ENCODE peak calls at places on chromosomes 2 and 18, in ten cellular contexts. O is breast epithelium, S is adrenal gland, A is AG04449, K is heart right ventricle, B is foreskin fibroblast, J is AG10803, P is endodermal cell, W is GM23338, Y is heart left ventricle. Q is an unnamed sample.

GRCh38 chr2:106536490-106536889 is 49.3 kb downstream of the CD8B2 start:
- DNase-seq in B (no peak), O (no peak), K (no peak), A (no peak), Y (no peak), P (no peak), J (no peak), W (no peak), S (no peak), Q (no peak)

GRCh38 chr18:58867281-58867961 is 2.7 kb downstream of the ZNF532 start:
- DNase-seq in W (peak), O (peak), Y (no peak), J (no peak), K (no peak), P (peak), A (no peak), B (no peak), S (no peak), Q (no peak)

GRCh38 chr2:181320638-181321037 is 136.5 kb upstream of the ITGA4 start:
- DNase-seq in A (no peak), J (no peak), Y (no peak), K (no peak), W (no peak), B (no peak), S (no peak), P (no peak), O (no peak), Q (no peak)

GRCh38 chr2:190023860-190024259 is 38.7 kb downstream of the MSTN start:
- DNase-seq in S (no peak), Y (no peak), J (peak), B (peak), K (no peak), A (peak), W (peak), P (peak), O (no peak), Q (peak)

GRCh38 chr2:61249521-61250071 is 87.6 kb downstream of the C2orf74 start:
- DNase-seq in S (no peak), K (no peak), O (no peak), J (no peak), A (no peak), W (no peak), Y (no peak), P (no peak), B (no peak), Q (no peak)

GRCh38 chr2:86045541-86045940 is 60.1 kb downstream of the POLR1A start:
- DNase-seq in O (peak), B (no peak), Y (no peak), S (no peak), J (no peak), W (no peak), K (no peak), A (no peak), P (peak), Q (no peak)

GRCh38 chr2:37397166-37397565 is 52.7 kb downstream of the QPCT start:
- DNase-seq in W (no peak), B (no peak), A (no peak), J (no peak), P (no peak), K (no peak), O (no peak), S (no peak), Y (no peak), Q (no peak)

GRCh38 chr2:196592331-196592911 is 47.1 kb upstream of the CCDC150 start:
- DNase-seq in W (peak), P (peak), A (no peak), J (peak), Y (peak), K (peak), B (no peak), O (no peak), S (peak), Q (no peak)

GRCh38 chr2:239534581-239535412 is 134.0 kb upstream of the HDAC4 start:
- DNase-seq in Y (no peak), B (no peak), A (no peak), O (no peak), J (no peak), P (no peak), K (no peak), S (no peak), W (no peak), Q (no peak)

GRCh38 chr18:59005266-59005665 is 134.4 kb upstream of the SEC11C start:
- DNase-seq in Y (peak), A (peak), J (peak), P (peak), S (no peak), K (peak), W (peak), O (peak), B (peak), Q (peak)

GRCh38 chr2:234251326-234252271 is 201.1 kb downstream of the SPP2 start:
- DNase-seq in P (no peak), Y (no peak), A (peak), W (no peak), S (no peak), K (no peak), O (peak), B (peak), J (peak), Q (peak)

GRCh38 chr18:3625717-3626091 is 175.7 kb downstream of the TGIF1 start:
- DNase-seq in O (no peak), B (no peak), S (no peak), J (peak), K (no peak), A (no peak), W (no peak), Y (no peak), P (no peak), Q (no peak)

GRCh38 chr2:100731535-100731981 is 88.4 kb upstream of the NPAS2 start:
- DNase-seq in A (no peak), B (peak), K (no peak), W (no peak), P (no peak), O (no peak), J (peak), S (no peak), Y (no peak), Q (no peak)

GRCh38 chr18:68494802-68495560 is 219.9 kb downstream of the TMX3 start:
- DNase-seq in P (no peak), B (peak), W (peak), J (peak), O (no peak), Y (no peak), S (no peak), K (no peak), A (peak), Q (peak)

GRCh38 chr18:34767601-34768027 is 57.5 kb downstream of the DTNA start:
- DNase-seq in B (peak), O (no peak), P (no peak), K (no peak), A (peak), Y (no peak), S (no peak), W (no peak), J (peak), Q (peak)

GRCh38 chr2:200319587-200320337 is 13.3 kb downstream of the SPATS2L start:
- DNase-seq in A (no peak), O (no peak), J (peak), B (no peak), Y (no peak), K (no peak), P (no peak), W (no peak), S (no peak), Q (no peak)

GRCh38 chr2:200609027-200609614 is 23.3 kb downstream of the AOX1 start:
- DNase-seq in P (no peak), J (peak), O (no peak), Y (no peak), S (peak), W (no peak), K (no peak), A (peak), B (peak), Q (no peak)

GRCh38 chr2:226020179-226020578 is 620.7 kb downstream of the NYAP2 start:
- DNase-seq in Y (no peak), J (peak), P (no peak), O (no peak), W (no peak), B (no peak), A (no peak), S (no peak), K (no peak), Q (no peak)

GRCh38 chr2:46655551-46656436 is 176.4 kb downstream of the TMEM247 start:
- DNase-seq in A (peak), Y (no peak), B (peak), W (no peak), P (no peak), S (no peak), J (peak), K (no peak), O (no peak), Q (peak)

GRCh38 chr2:75432761-75433361 is 127.9 kb downstream of the EVA1A start:
- DNase-seq in S (no peak), A (no peak), W (peak), B (no peak), P (peak), J (peak), K (no peak), O (no peak), Y (no peak), Q (peak)

GRCh38 chr18:77248873-77249582 is 620 bp upstream of the GALR1 start:
- DNase-seq in W (peak), S (no peak), P (no peak), Y (no peak), A (no peak), B (no peak), O (no peak), K (no peak), J (no peak), Q (no peak)

GRCh38 chr18:27033722-27034121 is 151.4 kb downstream of the CHST9 start:
- DNase-seq in O (no peak), A (no peak), J (no peak), K (no peak), B (no peak), Y (no peak), S (no peak), P (no peak), W (peak), Q (no peak)

GRCh38 chr2:223086360-223086981 is 34.5 kb downstream of the KCNE4 start:
- DNase-seq in O (no peak), J (no peak), K (no peak), A (no peak), Y (no peak), S (no peak), B (no peak), W (no peak), P (no peak), Q (no peak)

GRCh38 chr2:220504890-220505564 is 877.6 kb downstream of the SLC4A3 start:
- DNase-seq in A (no peak), S (no peak), J (peak), B (peak), K (no peak), W (peak), P (peak), O (no peak), Y (no peak), Q (no peak)

GRCh38 chr2:165539985-165540384 is 70.5 kb downstream of the CSRNP3 start:
- DNase-seq in J (no peak), O (no peak), A (no peak), P (no peak), W (no peak), K (no peak), S (no peak), B (no peak), Y (no peak), Q (no peak)

GRCh38 chr2:169237939-169238338 is 124.4 kb downstream of the LRP2 start:
- DNase-seq in J (no peak), S (no peak), O (no peak), Y (no peak), W (no peak), K (no peak), A (no peak), B (no peak), P (no peak), Q (no peak)

GRCh38 chr2:88074854-88075292 is 7.2 kb downstream of the SMYD1 start:
- DNase-seq in O (no peak), K (no peak), B (peak), Y (no peak), P (no peak), J (peak), S (no peak), A (peak), W (no peak), Q (peak)

GRCh38 chr2:215429424-215429823 is 6.4 kb downstream of the FN1 start:
- DNase-seq in P (no peak), K (no peak), Y (no peak), B (no peak), O (no peak), W (no peak), J (peak), A (no peak), S (no peak), Q (no peak)
- H3K4me3 ChIP-seq in P (no peak), K (no peak), Y (no peak), B (no peak), O (no peak), W (no peak), J (peak), A (peak), S (no peak), Q (no peak)

GRCh38 chr2:17538844-17539554 is 1.5 kb upstream of the VSNL1 start:
- DNase-seq in J (peak), K (peak), Y (peak), A (no peak), S (peak), W (peak), P (peak), B (peak), O (peak), Q (no peak)

GRCh38 chr2:17540813-17541513 is 467 bp downstream of the VSNL1 start:
- DNase-seq in K (no peak), O (no peak), P (no peak), B (no peak), Y (no peak), S (no peak), A (no peak), J (no peak), W (no peak), Q (no peak)

GRCh38 chr2:17541514-17541950 is 1.0 kb downstream of the VSNL1 start:
- DNase-seq in W (no peak), P (no peak), Y (no peak), O (no peak), S (no peak), J (no peak), B (no peak), A (no peak), K (no peak), Q (no peak)

GRCh38 chr2:17539596-17539992 is 902 bp upstream of the VSNL1 start:
- DNase-seq in B (peak), J (peak), Y (peak), O (peak), P (peak), W (peak), A (no peak), K (peak), S (no peak), Q (no peak)

DNA sequence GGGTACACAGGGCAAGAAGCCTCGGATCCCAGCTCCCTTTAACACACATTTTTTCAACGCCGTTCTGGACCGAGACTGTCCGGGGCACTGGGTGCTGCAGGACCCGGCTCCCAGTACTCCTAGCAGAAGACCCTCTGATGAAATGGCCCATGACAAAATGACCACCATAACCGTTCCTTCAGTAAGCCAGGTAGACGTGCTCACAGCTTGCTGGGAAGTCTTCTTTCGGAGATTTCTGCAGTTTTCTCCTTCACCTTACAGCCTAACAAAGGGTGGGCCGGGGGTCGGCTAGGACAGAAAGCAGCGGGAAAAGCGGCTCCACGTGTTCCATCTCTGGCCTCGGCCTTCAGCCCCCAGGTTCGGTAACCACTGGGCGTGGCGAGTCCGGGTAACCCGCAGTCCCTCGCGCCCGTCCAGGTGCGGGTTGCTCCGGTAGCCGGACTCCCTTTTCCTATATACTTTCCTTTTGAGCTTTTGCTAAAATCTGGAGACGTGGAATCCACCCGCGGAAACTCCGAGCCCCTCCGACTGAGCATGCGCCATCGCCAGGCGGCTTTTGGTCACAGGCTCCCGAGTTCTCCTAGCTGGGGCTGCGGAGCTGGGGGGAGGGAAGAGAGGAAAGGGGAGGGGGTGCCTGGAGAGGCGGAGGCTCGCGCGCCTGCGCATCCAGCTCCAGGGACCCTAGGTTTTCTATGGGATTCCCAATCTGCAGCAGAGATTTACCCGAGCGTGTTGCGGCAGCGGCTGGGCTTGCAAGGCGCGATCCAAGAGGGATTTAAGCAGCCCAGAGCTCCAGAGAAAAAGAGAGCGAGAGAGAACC is at the start of gene VSNL1:
- DNase-seq in B (peak), S (peak), W (peak), J (peak), A (no peak), K (peak), P (peak), O (peak), Y (peak), Q (peak)
- TF ChIP-seq CTCF in B (no peak), S (no peak), W (peak), J (no peak), A (no peak), K (no peak), P (no peak), O (no peak), Y (no peak), Q (no peak)

GRCh38 chr2:219332542-219332941 is at the start of gene RESP18:
- DNase-seq in S (no peak), J (no peak), A (no peak), P (peak), W (peak), B (no peak), Y (no peak), K (no peak), O (no peak), Q (no peak)
- H3K4me3 ChIP-seq in S (no peak), J (no peak), A (no peak), P (no peak), W (peak), B (no peak), Y (no peak), K (no peak), O (no peak), Q (no peak)

GRCh38 chr18:10080372-10080771 is 166.6 kb downstream of the VAPA start:
- DNase-seq in J (no peak), K (no peak), P (no peak), A (no peak), O (no peak), S (no peak), B (no peak), Y (no peak), W (no peak), Q (no peak)

GRCh38 chr18:10076502-10077030 is 162.8 kb downstream of the VAPA start:
- DNase-seq in Y (no peak), J (no peak), S (no peak), O (peak), B (no peak), P (no peak), K (no peak), W (no peak), A (no peak), Q (no peak)

GRCh38 chr18:10081477-10081876 is 167.7 kb downstream of the VAPA start:
- DNase-seq in K (no peak), S (no peak), J (no peak), O (no peak), Y (no peak), W (no peak), A (no peak), B (no peak), P (no peak), Q (no peak)

GRCh38 chr18:10074122-10074521 is 160.3 kb downstream of the VAPA start:
- DNase-seq in P (no peak), Y (no peak), W (no peak), J (peak), A (no peak), O (no peak), B (no peak), S (no peak), K (no peak), Q (no peak)

GRCh38 chr18:10078053-10078452 is 164.2 kb downstream of the VAPA start:
- DNase-seq in S (no peak), O (no peak), A (no peak), K (no peak), W (no peak), J (no peak), Y (no peak), P (no peak), B (no peak), Q (no peak)
- TF ChIP-seq CTCF in S (no peak), O (no peak), A (no peak), K (no peak), W (no peak), J (no peak), Y (no peak), P (no peak), B (no peak), Q (no peak)

DNA sequence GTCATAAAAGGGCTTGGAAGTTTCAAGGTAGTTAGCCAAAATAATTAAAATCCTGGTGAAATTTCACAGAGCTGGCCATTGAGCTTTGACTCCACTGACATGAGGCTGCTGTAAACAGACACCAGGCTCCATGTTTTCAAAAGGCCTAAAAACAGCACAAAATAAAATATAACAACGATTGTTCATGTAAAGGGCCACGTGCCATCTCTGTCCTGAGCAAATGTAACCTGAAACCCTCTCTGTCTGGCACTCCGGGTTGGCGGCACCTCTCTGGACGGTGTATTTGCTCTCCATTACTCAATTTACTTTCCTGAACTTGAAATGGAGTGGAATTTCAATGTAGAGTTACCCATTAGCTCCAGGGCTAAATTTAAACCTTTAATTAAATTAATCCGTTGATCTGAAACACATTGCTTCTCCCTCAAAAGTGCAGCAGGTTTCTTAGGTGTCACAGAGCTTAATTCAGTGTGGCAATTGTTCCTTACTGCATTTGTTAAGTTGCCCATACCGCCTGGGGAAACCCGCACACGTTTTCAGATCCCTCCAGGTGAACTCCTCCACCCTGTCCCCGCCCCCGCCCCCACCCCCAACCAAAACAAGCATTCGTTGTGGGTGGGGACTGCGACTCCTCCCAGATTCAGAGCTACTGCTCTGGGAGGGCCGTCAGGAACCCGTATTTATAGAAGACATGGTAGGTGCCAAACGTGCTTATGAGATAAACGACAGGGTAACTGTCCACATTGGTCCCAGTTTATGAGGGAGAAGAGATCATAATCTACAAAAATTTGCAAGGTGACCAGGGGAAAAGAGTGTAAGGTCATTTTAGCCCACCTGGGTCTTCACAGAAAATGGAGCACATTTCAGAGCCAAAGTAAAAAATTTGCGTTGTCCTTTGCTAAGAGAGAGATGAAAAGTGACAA is 1.2 kb upstream of the CABLES1 start:
- DNase-seq in A (no peak), Y (no peak), W (peak), K (no peak), J (no peak), S (no peak), P (peak), B (no peak), O (peak), Q (no peak)
- H3K4me3 ChIP-seq in A (no peak), Y (no peak), W (peak), K (peak), J (peak), S (peak), P (peak), B (no peak), O (peak), Q (peak)

GRCh38 chr18:50053142-50053541 is 141.8 kb downstream of the MYO5B start:
- DNase-seq in W (no peak), P (no peak), S (no peak), K (no peak), A (no peak), J (no peak), B (no peak), Y (no peak), O (no peak), Q (no peak)

GRCh38 chr18:50057009-50057408 is 137.9 kb downstream of the MYO5B start:
- DNase-seq in W (peak), P (no peak), B (no peak), K (no peak), O (no peak), Y (no peak), A (no peak), J (no peak), S (no peak), Q (no peak)

GRCh38 chr18:50056185-50056584 is 138.8 kb downstream of the MYO5B start:
- DNase-seq in A (no peak), B (no peak), O (no peak), J (no peak), K (no peak), S (no peak), W (no peak), P (no peak), Y (no peak), Q (no peak)

GRCh38 chr18:50055474-50055873 is 139.5 kb downstream of the MYO5B start:
- DNase-seq in K (no peak), J (no peak), S (no peak), A (no peak), B (no peak), O (no peak), W (no peak), Y (no peak), P (no peak), Q (no peak)

GRCh38 chr18:50051288-50051687 is 143.7 kb downstream of the MYO5B start:
- DNase-seq in B (peak), S (no peak), Y (no peak), W (peak), P (peak), K (no peak), J (no peak), O (no peak), A (no peak), Q (no peak)
- TF ChIP-seq CTCF in B (no peak), S (no peak), Y (no peak), W (peak), P (peak), K (no peak), J (no peak), O (no peak), A (no peak), Q (peak)

GRCh38 chr2:179265082-179265575 is 497 bp upstream of the SESTD1 start:
- DNase-seq in P (no peak), W (no peak), A (no peak), K (no peak), B (peak), Y (no peak), J (peak), O (no peak), S (no peak), Q (no peak)
- H3K4me3 ChIP-seq in P (peak), W (peak), A (peak), K (peak), B (peak), Y (peak), J (peak), O (peak), S (peak), Q (peak)